ENCODE peak calls at places on chromosomes 12 and 14, in nine cellular contexts. T, D, O, H, W, L, M, Y and X are unnamed samples.
A peak's percentile ranks its signal among the peaks of the same experiment; 100 is the strongest.

GRCh38 chr12:132288516-132289188 is 40.7 kb downstream of the GALNT9 start:
- DNase-seq in L (no peak), W (no peak), H (no peak), D (no peak), M (no peak), O (no peak), T (no peak), Y (no peak), X (no peak)

GRCh38 chr14:22872833-22873520 is 1.4 kb downstream of the LRP10 start:
- DNase-seq in O (no peak), L (no peak), Y (peak; percentile 31), M (no peak), W (no peak), T (no peak), H (no peak), D (no peak), X (no peak)

GRCh38 chr14:53190938-53191337 is 37.8 kb upstream of the DDHD1 start:
- DNase-seq in M (no peak), L (no peak), Y (no peak), D (no peak), T (no peak), H (no peak), W (peak; percentile 77), O (no peak), X (no peak)

GRCh38 chr14:30153662-30154061 is 226.0 kb upstream of the PRKD1 start:
- DNase-seq in H (no peak), Y (no peak), W (no peak), M (no peak), T (no peak), D (no peak), O (no peak), L (no peak), X (no peak)

GRCh38 chr14:103123128-103123633 is at the start of gene TNFAIP2:
- DNase-seq in M (peak; percentile 58), D (peak; percentile 36), Y (peak; percentile 53), O (no peak), H (no peak), T (no peak), W (no peak), L (no peak), X (peak; percentile 70)

GRCh38 chr14:77026930-77027537 is 1.5 kb downstream of the IRF2BPL start:
- DNase-seq in W (peak; percentile 49), L (no peak), M (peak; percentile 75), H (no peak), T (no peak), O (peak; percentile 57), Y (peak; percentile 62), D (peak; percentile 39), X (peak; percentile 80)

GRCh38 chr12:49823951-49824350 is 4.3 kb downstream of the NCKAP5L start:
- DNase-seq in D (no peak), O (no peak), M (no peak), W (no peak), Y (no peak), L (no peak), H (no peak), T (no peak), X (no peak)

GRCh38 chr14:56580317-56580711 is 716 bp downstream of the TMEM260 start:
- DNase-seq in L (no peak), W (no peak), M (peak; percentile 15), O (no peak), T (no peak), D (no peak), Y (no peak), H (no peak), X (no peak)

GRCh38 chr14:92074555-92074954 is 31.8 kb downstream of the ATXN3 start:
- DNase-seq in M (no peak), W (no peak), T (no peak), L (no peak), Y (no peak), O (no peak), H (no peak), D (no peak), X (no peak)

GRCh38 chr12:99619389-99620158 is 28.0 kb upstream of the GARIN6 start:
- DNase-seq in M (peak; percentile 66), O (no peak), T (peak; percentile 73), L (no peak), H (no peak), W (no peak), Y (peak; percentile 60), D (no peak), X (no peak)

GRCh38 chr12:17802657-17803641 is 287.0 kb downstream of the RERGL start:
- DNase-seq in L (no peak), Y (no peak), D (no peak), W (no peak), O (no peak), M (no peak), H (no peak), T (no peak), X (no peak)

GRCh38 chr14:49420201-49420600 is 166.0 kb downstream of the RPS29 start:
- DNase-seq in W (peak; percentile 19), M (no peak), O (no peak), T (no peak), H (no peak), Y (no peak), D (no peak), L (no peak), X (no peak)

GRCh38 chr12:19186722-19187661 is 57.5 kb downstream of the PLEKHA5 start:
- DNase-seq in D (peak; percentile 42), H (no peak), O (no peak), W (no peak), L (no peak), T (peak; percentile 74), Y (peak; percentile 55), M (peak; percentile 77), X (peak; percentile 30)

GRCh38 chr14:72129283-72129682 is 197.1 kb downstream of the RGS6 start:
- DNase-seq in T (no peak), D (no peak), L (no peak), W (no peak), M (no peak), O (no peak), H (no peak), Y (no peak), X (no peak)

GRCh38 chr14:22163051-22163450 is 426.0 kb downstream of the DAD1 start:
- DNase-seq in H (no peak), Y (no peak), T (peak; percentile 52), L (no peak), W (no peak), M (peak; percentile 1), D (no peak), O (no peak), X (no peak)

GRCh38 chr12:79886917-79887519 is 47.9 kb downstream of the PPP1R12A start:
- DNase-seq in M (peak; percentile 75), Y (peak; percentile 56), L (no peak), T (peak; percentile 76), H (no peak), O (peak; percentile 11), D (peak; percentile 34), W (no peak), X (peak; percentile 42)

GRCh38 chr12:102638777-102639176 is 158.4 kb upstream of the IGF1 start:
- DNase-seq in D (no peak), W (no peak), M (peak; percentile 61), H (no peak), O (no peak), Y (peak; percentile 66), T (no peak), L (no peak), X (no peak)

GRCh38 chr14:87630808-87631207 is 362.2 kb downstream of the GALC start:
- DNase-seq in W (no peak), O (no peak), M (no peak), T (no peak), D (no peak), Y (no peak), H (no peak), L (no peak), X (no peak)

GRCh38 chr12:99810718-99811593 is 163.4 kb downstream of the GARIN6 start:
- DNase-seq in L (no peak), W (no peak), H (no peak), O (no peak), Y (peak; percentile 44), D (peak; percentile 86), T (peak; percentile 60), M (peak; percentile 55), X (peak; percentile 21)

GRCh38 chr12:51851408-51852097 is 3.0 kb upstream of the FIGNL2 start:
- DNase-seq in H (no peak), T (no peak), M (no peak), W (no peak), L (no peak), Y (no peak), O (no peak), D (peak; percentile 7), X (no peak)